ENCODE peak calls at places on chromosome 17, in six cellular contexts. Y is glomerular endothelial cell; A is cardiac muscle cell; C is activated CD4-positive, alpha-beta memory T cell treated with anti-CD3 and anti-CD28 coated beads, Interleukin-2, amount 10 ng/mL, durations not matched to agents 7 days and 5 days; R is A549; J is amniotic stem cell. T is an unnamed sample.

GRCh38 chr17:35192708-35193107 is 1.5 kb downstream of the SLC35G3 start:
- DNase-seq in Y (no peak), J (no peak), C (no peak), R (no peak), A (no peak), T (no peak)

GRCh38 chr17:77875051-77875780 is 83.3 kb upstream of the TNRC6C start:
- DNase-seq in R (no peak), J (peak; percentile 67), C (no peak), Y (no peak), A (no peak), T (no peak)

GRCh38 chr17:48548687-48549621 is 4.0 kb upstream of the HOXB2 start:
- DNase-seq in Y (no peak), A (no peak), R (no peak), C (no peak), J (no peak), T (no peak)

GRCh38 chr17:6713130-6713917 is at the start of gene SLC13A5:
- DNase-seq in C (no peak), Y (no peak), A (peak; percentile 79), R (peak; percentile 80), J (peak; percentile 5), T (no peak)

GRCh38 chr17:70661342-70662222 is 492.2 kb downstream of the KCNJ2 start:
- DNase-seq in R (peak; percentile 34), C (no peak), A (no peak), Y (no peak), J (no peak), T (no peak)

GRCh38 chr17:64209983-64210382 is 53.1 kb downstream of the TEX2 start:
- DNase-seq in R (no peak), A (no peak), Y (no peak), C (no peak), J (no peak), T (no peak)

GRCh38 chr17:33292184-33292980 is 713 bp downstream of the ASIC2 start:
- DNase-seq in J (no peak), C (no peak), Y (no peak), R (peak; percentile 67), A (peak; percentile 48), T (no peak)

GRCh38 chr17:31550389-31551056 is 159.0 kb downstream of the RAB11FIP4 start:
- DNase-seq in Y (no peak), A (no peak), R (peak; percentile 53), C (no peak), J (no peak), T (no peak)

GRCh38 chr17:75637561-75637960 is 4.3 kb downstream of the SMIM5 start:
- DNase-seq in J (no peak), A (no peak), C (no peak), R (no peak), Y (no peak), T (no peak)

GRCh38 chr17:17345686-17346427 is 42.7 kb downstream of the NT5M start:
- DNase-seq in A (no peak), J (no peak), Y (no peak), R (no peak), C (no peak), T (no peak)

GRCh38 chr17:49850772-49851386 is 3.0 kb upstream of the TAC4 start:
- DNase-seq in R (no peak), J (no peak), A (peak; percentile 37), C (peak; percentile 26), Y (no peak), T (no peak)

GRCh38 chr17:37067555-37068111 is 118.9 kb downstream of the AATF start:
- DNase-seq in J (peak; percentile 28), A (no peak), C (no peak), R (peak; percentile 86), Y (no peak), T (peak; percentile 83)

GRCh38 chr17:28372945-28373274 is 1.4 kb downstream of the SARM1 start:
- DNase-seq in A (no peak), J (no peak), Y (no peak), C (no peak), R (no peak), T (no peak)

GRCh38 chr17:76278952-76279741 is 14.0 kb downstream of the UBALD2 start:
- DNase-seq in C (peak; percentile 88), A (peak; percentile 89), Y (no peak), R (peak; percentile 78), J (peak; percentile 32), T (peak; percentile 77)